ENCODE peak calls at places on chromosomes 16 and 17, in four cellular contexts. N is uterus, O is fibroblast of villous mesenchyme, B is neural progenitor cell. K is an unnamed sample.

GRCh38 chr17:2084766-2085647 is 30.1 kb downstream of the HIC1 start:
- DNase-seq in B (no peak), N (peak; percentile 87), O (peak; percentile 96), K (peak; percentile 94)

GRCh38 chr16:14650629-14651028 is 17.9 kb downstream of the BFAR start:
- DNase-seq in B (no peak), O (no peak), N (no peak), K (no peak)

GRCh38 chr16:3054965-3055733 is 8.8 kb downstream of the MMP25 start:
- DNase-seq in O (no peak), B (no peak), N (no peak), K (no peak)

GRCh38 chr17:29215717-29216116 is 30.9 kb upstream of the CRYBA1 start:
- DNase-seq in B (no peak), N (no peak), O (peak; percentile 35), K (peak; percentile 74)

GRCh38 chr16:27841061-27841801 is 222.3 kb downstream of the GSG1L start:
- DNase-seq in O (no peak), B (no peak), N (no peak), K (no peak)

GRCh38 chr16:3492356-3492755 is 2.9 kb downstream of the C16orf90 start:
- DNase-seq in B (no peak), O (no peak), N (no peak), K (no peak)

GRCh38 chr17:2705263-2705662 is 6.3 kb downstream of the CLUH start:
- DNase-seq in B (no peak), N (no peak), O (peak; percentile 42), K (peak; percentile 84)

GRCh38 chr17:18262641-18263040 is 2.2 kb downstream of the MIEF2 start:
- DNase-seq in B (no peak), O (no peak), N (no peak), K (no peak)

GRCh38 chr16:8944113-8944765 is 19.5 kb downstream of the USP7 start:
- DNase-seq in O (no peak), B (no peak), N (no peak), K (no peak)

GRCh38 chr17:27577124-27577761 is 53.7 kb upstream of the LGALS9 start:
- DNase-seq in N (no peak), O (peak; percentile 66), B (peak; percentile 60), K (peak; percentile 73)

GRCh38 chr16:49696414-49697101 is 159.4 kb downstream of the ZNF423 start:
- DNase-seq in N (no peak), O (no peak), B (peak; percentile 91), K (peak; percentile 17)

GRCh38 chr16:72530434-72530833 is 358.5 kb upstream of the PMFBP1 start:
- DNase-seq in N (no peak), O (peak; percentile 54), B (no peak), K (peak; percentile 93)

GRCh38 chr17:29041091-29041490 is 1.9 kb upstream of the PIPOX start:
- DNase-seq in B (no peak), N (no peak), O (no peak), K (no peak)

GRCh38 chr17:65684631-65685030 is 123.2 kb upstream of the AXIN2 start:
- DNase-seq in O (no peak), B (no peak), N (no peak), K (peak; percentile 10)

GRCh38 chr16:31215287-31216115 is 1.4 kb downstream of the PYDC1 start:
- DNase-seq in B (peak; percentile 94), N (peak; percentile 36), O (peak; percentile 69), K (peak; percentile 67)

DNA sequence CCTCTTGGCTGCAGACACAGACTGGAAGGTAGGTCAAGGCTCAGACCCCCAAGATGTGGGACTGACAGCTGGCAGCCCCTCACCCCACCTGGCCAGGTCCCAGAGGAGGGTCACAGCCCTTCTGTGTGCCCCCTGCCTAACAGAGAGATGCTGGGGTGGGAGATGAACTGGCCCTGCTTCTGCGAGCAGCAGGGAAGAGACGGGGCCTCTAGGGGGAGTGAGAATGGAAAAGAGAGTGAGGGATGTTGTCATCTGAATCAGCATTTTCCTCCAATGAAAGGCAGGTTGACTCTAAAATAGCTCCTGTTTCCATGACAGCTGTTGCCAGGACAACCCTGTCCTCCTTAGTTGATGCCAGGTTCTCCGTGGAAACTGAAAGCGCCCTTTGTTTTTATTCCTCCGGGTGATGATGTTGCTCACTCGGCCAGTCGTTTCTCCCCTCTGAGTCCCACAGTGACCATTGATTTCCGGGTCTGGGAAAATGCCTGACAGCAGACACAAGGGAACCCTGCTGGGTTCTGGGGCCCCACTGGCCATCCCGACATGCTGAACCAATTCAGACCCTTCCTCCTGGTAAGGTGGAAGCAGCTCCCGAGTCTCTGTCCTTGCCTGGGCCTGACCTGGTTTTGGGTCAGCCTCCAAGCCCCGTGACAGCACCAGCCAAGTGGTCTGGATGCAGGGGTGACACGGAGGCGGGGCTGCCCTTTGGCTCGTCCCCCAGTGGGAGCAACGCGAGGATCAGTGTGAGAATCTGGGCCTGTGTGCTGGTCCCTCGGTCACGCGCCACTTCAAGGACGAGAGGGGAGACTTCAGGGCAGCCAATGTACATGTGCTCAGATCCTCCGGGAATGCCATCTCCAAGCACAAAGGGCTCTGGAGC is 4.7 kb upstream of the NDRG4 start:
- DNase-seq in O (peak; percentile 93), B (peak; percentile 97), N (peak; percentile 86), K (peak; percentile 99)
- H3K4me3 ChIP-seq in O (no peak overlapping the region), B (no peak overlapping the region), N (no peak overlapping the region), K (peak overlapping the region; percentile 35)

DNA sequence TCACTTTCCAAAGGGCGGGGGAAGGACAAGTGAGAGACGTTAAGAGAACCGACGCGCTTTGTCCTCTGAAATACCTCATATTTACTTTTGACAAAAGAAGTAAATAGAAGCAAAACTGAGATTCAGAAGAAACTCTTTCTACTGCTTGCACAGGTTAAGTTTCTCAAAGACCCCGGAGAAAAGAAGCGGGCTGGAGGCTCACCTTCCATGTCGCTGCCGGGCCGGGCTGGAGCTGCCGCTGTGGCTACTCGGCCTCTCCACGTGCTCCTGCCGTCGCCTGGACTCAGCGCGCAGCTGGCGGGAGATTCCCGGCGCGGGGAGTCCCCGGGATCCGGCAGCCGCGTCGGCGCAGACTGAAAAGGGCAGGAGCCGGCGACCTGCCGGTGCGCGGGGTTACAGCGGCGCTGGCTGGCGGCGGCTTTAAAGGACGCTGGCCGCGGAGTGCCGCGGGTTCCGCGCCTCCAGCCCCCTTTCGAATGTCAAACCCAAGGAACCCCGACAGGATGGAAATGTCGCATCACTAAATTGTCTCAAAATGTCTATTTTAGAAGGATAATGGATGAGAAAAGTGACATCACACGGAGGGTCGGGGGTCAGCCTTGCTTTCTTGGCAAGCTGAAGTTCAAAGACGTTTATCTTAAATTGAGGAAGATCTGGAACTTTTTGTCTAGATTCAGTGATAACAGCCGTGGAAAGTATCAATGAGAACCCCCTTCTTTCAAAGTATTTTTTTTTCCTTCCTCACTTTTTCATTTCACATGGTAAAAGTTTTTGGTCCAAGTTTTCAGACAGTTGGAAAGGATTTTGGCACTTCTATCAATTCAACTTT is at the start of gene IKZF3:
- DNase-seq in O (peak; percentile 35), N (no peak), B (peak; percentile 93), K (peak; percentile 28)
- TF ChIP-seq CTCF in O (no peak), N (no peak), B (peak; percentile 41), K (no peak)

DNA sequence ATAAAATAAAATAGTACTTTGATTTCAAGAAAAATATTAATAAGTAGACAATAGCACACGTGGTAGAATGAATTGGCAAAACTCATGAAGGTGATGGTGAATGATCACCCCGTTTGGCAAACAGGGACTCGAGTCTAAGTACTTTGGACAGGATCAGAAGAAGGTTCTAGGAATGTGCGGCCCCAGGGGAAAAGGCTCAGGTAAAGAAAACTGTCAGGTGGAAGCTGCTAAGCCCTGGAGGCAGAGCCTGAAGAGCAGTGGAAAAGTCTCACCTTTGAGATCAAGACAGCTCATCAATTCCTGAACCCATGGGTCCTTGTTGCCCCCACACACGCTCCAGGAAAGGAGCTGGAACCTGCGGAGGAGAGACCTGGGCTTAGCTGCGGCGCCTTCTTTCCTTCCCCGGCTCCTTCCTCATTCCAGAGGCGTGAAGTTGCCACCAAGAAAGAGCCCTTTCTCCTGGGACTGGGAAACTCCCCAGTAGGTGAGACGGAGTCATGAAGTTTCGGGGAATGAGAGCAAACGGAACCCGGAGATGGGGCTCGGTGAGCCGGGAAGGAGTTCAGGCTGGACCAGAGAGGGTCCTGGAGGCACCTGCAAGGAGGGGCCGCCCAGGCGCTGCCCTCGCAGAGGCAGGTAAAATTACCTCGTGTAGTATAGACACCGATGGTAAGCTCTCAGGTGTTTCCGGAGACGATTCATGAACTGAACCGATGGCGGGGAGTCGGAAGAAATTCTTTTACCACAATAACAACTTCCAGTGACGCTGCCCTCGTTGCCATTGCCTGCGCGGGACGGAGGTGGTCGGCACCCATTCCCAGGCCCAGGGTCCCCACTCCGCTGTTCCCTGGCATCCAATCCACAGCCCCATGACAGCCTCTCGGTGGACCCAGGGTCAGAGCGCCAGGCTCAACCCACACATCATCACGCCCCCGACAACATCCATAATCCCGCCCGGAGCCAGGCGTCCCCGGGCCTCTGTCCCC is 1.2 kb upstream of the ZMYND15 start:
- DNase-seq in O (no peak), N (no peak), B (peak; percentile 33), K (no peak)
- H3K4me3 ChIP-seq in O (peak overlapping the region; percentile 71), N (peak overlapping the region; percentile 79), B (peak overlapping the region; percentile 64), K (peak overlapping the region; percentile 72)

DNA sequence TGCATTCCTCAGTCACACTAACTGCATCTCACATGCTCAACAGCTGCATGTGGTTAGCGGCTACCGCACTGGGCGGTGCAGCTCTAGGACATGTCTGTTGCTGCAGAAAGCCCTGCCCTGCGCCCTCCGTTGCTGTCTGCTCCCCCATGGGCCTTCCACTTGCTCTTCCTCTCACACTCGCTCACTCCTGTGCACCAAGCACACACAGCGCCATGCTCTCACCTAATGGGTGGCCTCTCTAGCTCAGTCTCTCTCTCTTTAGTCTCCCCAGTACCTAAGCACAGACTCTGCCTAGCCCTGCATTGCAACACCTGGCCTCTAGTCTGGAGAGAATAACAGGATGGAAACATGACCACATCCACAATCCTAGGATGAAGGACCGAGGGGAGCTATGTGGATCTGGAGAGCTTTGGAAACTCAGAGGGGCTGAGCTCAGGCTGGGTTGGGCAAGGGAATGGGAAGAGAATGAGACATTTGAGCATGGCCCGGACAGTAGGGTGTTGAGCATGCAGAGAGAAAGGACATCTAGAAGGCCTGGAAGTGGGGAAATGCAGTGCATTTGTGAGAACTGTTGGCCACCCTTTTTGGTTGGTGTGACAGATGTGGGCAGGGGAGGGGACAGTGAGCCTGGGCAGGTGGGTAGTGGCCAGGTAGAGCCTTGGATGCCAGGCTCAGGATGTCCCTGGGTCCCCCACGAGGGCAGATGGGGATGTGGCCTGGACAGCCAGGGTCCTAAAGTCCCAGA is 16.0 kb downstream of the SGCA start:
- DNase-seq in O (peak; percentile 82), N (no peak), B (no peak), K (peak; percentile 79)
- TF ChIP-seq CTCF in O (peak; percentile 4), N (no peak), B (no peak), K (peak; percentile 7)

GRCh38 chr16:24977673-24978065 is 37.5 kb downstream of the ARHGAP17 start:
- DNase-seq in N (no peak), B (no peak), O (peak; percentile 81), K (peak; percentile 86)
- H3K4me3 ChIP-seq in N (no peak overlapping the region), B (no peak overlapping the region), O (peak overlapping the region; percentile 10), K (no peak overlapping the region)

GRCh38 chr16:75647492-75648264 is at the start of the genes KARS1 and TERF2IP:
- DNase-seq in O (peak; percentile 92), N (peak; percentile 90), B (peak; percentile 96), K (peak; percentile 95)
- TF ChIP-seq CTCF in O (no peak), N (no peak), B (no peak), K (no peak)

GRCh38 chr16:89826531-89827382 is 1.5 kb upstream of the SPIRE2 start:
- DNase-seq in O (peak; percentile 70), B (no peak), N (no peak), K (no peak)
- H3K4me3 ChIP-seq in O (no peak overlapping the region), B (no peak overlapping the region), N (no peak overlapping the region), K (no peak overlapping the region)